ENCODE peak calls at places on chromosomes 16 and 17, in seven cellular contexts. One of them, this sample, is unnamed.

GRCh38 chr16:69311533-69312388 is 611 bp downstream of the VPS4A start:
- DNase-seq in endothelial cell of umbilical vein: no peak
- DNase-seq in brain microvascular endothelial cell: no peak
- DNase-seq in AG09309: no peak
- DNase-seq in choroid plexus epithelial cell: peak; percentile 27
- DNase-seq in fibroblast of the aortic adventitia: no peak
- DNase-seq in tibial nerve: no peak
- DNase-seq in this sample: peak; percentile 68

GRCh38 chr17:21129023-21129681 is 2.4 kb downstream of the DHRS7B start:
- DNase-seq in brain microvascular endothelial cell: peak; percentile 43
- DNase-seq in tibial nerve: no peak
- DNase-seq in choroid plexus epithelial cell: peak; percentile 78
- DNase-seq in fibroblast of the aortic adventitia: peak; percentile 81
- DNase-seq in AG09309: no peak
- DNase-seq in endothelial cell of umbilical vein: peak; percentile 64
- DNase-seq in this sample: no peak

GRCh38 chr17:4519361-4519788 is 20.7 kb downstream of the SPNS2 start:
- DNase-seq in AG09309: no peak
- DNase-seq in choroid plexus epithelial cell: no peak
- DNase-seq in tibial nerve: no peak
- DNase-seq in fibroblast of the aortic adventitia: no peak
- DNase-seq in brain microvascular endothelial cell: no peak
- DNase-seq in endothelial cell of umbilical vein: peak; percentile 73
- DNase-seq in this sample: no peak

GRCh38 chr17:2782030-2782429 is 14.2 kb upstream of the RAP1GAP2 start:
- DNase-seq in choroid plexus epithelial cell: peak; percentile 25
- DNase-seq in tibial nerve: no peak
- DNase-seq in endothelial cell of umbilical vein: no peak
- DNase-seq in fibroblast of the aortic adventitia: no peak
- DNase-seq in brain microvascular endothelial cell: peak; percentile 37
- DNase-seq in AG09309: no peak
- DNase-seq in this sample: no peak

GRCh38 chr16:50335198-50335958 is 33.4 kb downstream of the BRD7 start:
- DNase-seq in tibial nerve: no peak
- DNase-seq in AG09309: no peak
- DNase-seq in fibroblast of the aortic adventitia: no peak
- DNase-seq in choroid plexus epithelial cell: peak; percentile 66
- DNase-seq in brain microvascular endothelial cell: peak; percentile 31
- DNase-seq in endothelial cell of umbilical vein: no peak
- DNase-seq in this sample: peak; percentile 90

GRCh38 chr16:11208916-11209665 is 46.9 kb downstream of the SOCS1 start:
- DNase-seq in endothelial cell of umbilical vein: no peak
- DNase-seq in AG09309: no peak
- DNase-seq in fibroblast of the aortic adventitia: no peak
- DNase-seq in brain microvascular endothelial cell: no peak
- DNase-seq in choroid plexus epithelial cell: no peak
- DNase-seq in tibial nerve: no peak
- DNase-seq in this sample: peak; percentile 71

GRCh38 chr17:1577657-1578428 is 15.3 kb upstream of the PITPNA start:
- DNase-seq in brain microvascular endothelial cell: no peak
- DNase-seq in tibial nerve: no peak
- DNase-seq in choroid plexus epithelial cell: no peak
- DNase-seq in fibroblast of the aortic adventitia: no peak
- DNase-seq in AG09309: no peak
- DNase-seq in endothelial cell of umbilical vein: no peak
- DNase-seq in this sample: no peak

GRCh38 chr17:4956493-4957061 is 5.7 kb downstream of the ENO3 start:
- DNase-seq in AG09309: no peak
- DNase-seq in fibroblast of the aortic adventitia: no peak
- DNase-seq in tibial nerve: no peak
- DNase-seq in brain microvascular endothelial cell: no peak
- DNase-seq in endothelial cell of umbilical vein: no peak
- DNase-seq in choroid plexus epithelial cell: no peak
- DNase-seq in this sample: peak; percentile 61

GRCh38 chr16:86824751-86825310 is 246.5 kb downstream of the FOXL1 start:
- DNase-seq in brain microvascular endothelial cell: peak; percentile 50
- DNase-seq in tibial nerve: no peak
- DNase-seq in endothelial cell of umbilical vein: peak; percentile 65
- DNase-seq in AG09309: no peak
- DNase-seq in choroid plexus epithelial cell: peak; percentile 79
- DNase-seq in fibroblast of the aortic adventitia: no peak
- DNase-seq in this sample: no peak

GRCh38 chr16:3819741-3820724 is 60.5 kb downstream of the CREBBP start:
- DNase-seq in brain microvascular endothelial cell: peak; percentile 95
- DNase-seq in choroid plexus epithelial cell: peak; percentile 97
- DNase-seq in endothelial cell of umbilical vein: peak; percentile 98
- DNase-seq in fibroblast of the aortic adventitia: peak; percentile 99
- DNase-seq in AG09309: peak; percentile 73
- DNase-seq in tibial nerve: no peak
- DNase-seq in this sample: no peak

GRCh38 chr17:292531-293382 is 59.9 kb downstream of the RPH3AL start:
- DNase-seq in fibroblast of the aortic adventitia: no peak
- DNase-seq in choroid plexus epithelial cell: no peak
- DNase-seq in tibial nerve: no peak
- DNase-seq in AG09309: no peak
- DNase-seq in endothelial cell of umbilical vein: no peak
- DNase-seq in brain microvascular endothelial cell: no peak
- DNase-seq in this sample: no peak

GRCh38 chr16:2700786-2701185 is 18.5 kb downstream of the KCTD5 start:
- DNase-seq in AG09309: no peak
- DNase-seq in fibroblast of the aortic adventitia: no peak
- DNase-seq in choroid plexus epithelial cell: no peak
- DNase-seq in brain microvascular endothelial cell: no peak
- DNase-seq in tibial nerve: no peak
- DNase-seq in endothelial cell of umbilical vein: no peak
- DNase-seq in this sample: no peak

GRCh38 chr17:57533684-57534305 is 211.3 kb downstream of the CCDC182 start:
- DNase-seq in AG09309: no peak
- DNase-seq in fibroblast of the aortic adventitia: no peak
- DNase-seq in endothelial cell of umbilical vein: no peak
- DNase-seq in brain microvascular endothelial cell: no peak
- DNase-seq in choroid plexus epithelial cell: no peak
- DNase-seq in tibial nerve: no peak
- DNase-seq in this sample: no peak

GRCh38 chr17:14803781-14804180 is 461.3 kb downstream of the PMP22 start:
- DNase-seq in fibroblast of the aortic adventitia: peak; percentile 37
- DNase-seq in choroid plexus epithelial cell: no peak
- DNase-seq in endothelial cell of umbilical vein: no peak
- DNase-seq in brain microvascular endothelial cell: no peak
- DNase-seq in AG09309: peak; percentile 37
- DNase-seq in tibial nerve: no peak
- DNase-seq in this sample: no peak

GRCh38 chr16:68416057-68417046 is 32.0 kb downstream of the SMPD3 start:
- DNase-seq in endothelial cell of umbilical vein: no peak
- DNase-seq in fibroblast of the aortic adventitia: no peak
- DNase-seq in AG09309: no peak
- DNase-seq in tibial nerve: no peak
- DNase-seq in choroid plexus epithelial cell: no peak
- DNase-seq in brain microvascular endothelial cell: no peak
- DNase-seq in this sample: no peak

GRCh38 chr16:47392114-47392513 is 68.7 kb downstream of the ITFG1 start:
- DNase-seq in endothelial cell of umbilical vein: no peak
- DNase-seq in fibroblast of the aortic adventitia: no peak
- DNase-seq in tibial nerve: no peak
- DNase-seq in AG09309: no peak
- DNase-seq in choroid plexus epithelial cell: peak; percentile 69
- DNase-seq in brain microvascular endothelial cell: peak; percentile 56
- DNase-seq in this sample: peak; percentile 59

GRCh38 chr17:52495646-52496045 is 337.1 kb upstream of the CA10 start:
- DNase-seq in AG09309: no peak
- DNase-seq in tibial nerve: no peak
- DNase-seq in endothelial cell of umbilical vein: no peak
- DNase-seq in brain microvascular endothelial cell: no peak
- DNase-seq in fibroblast of the aortic adventitia: no peak
- DNase-seq in choroid plexus epithelial cell: no peak
- DNase-seq in this sample: no peak

DNA sequence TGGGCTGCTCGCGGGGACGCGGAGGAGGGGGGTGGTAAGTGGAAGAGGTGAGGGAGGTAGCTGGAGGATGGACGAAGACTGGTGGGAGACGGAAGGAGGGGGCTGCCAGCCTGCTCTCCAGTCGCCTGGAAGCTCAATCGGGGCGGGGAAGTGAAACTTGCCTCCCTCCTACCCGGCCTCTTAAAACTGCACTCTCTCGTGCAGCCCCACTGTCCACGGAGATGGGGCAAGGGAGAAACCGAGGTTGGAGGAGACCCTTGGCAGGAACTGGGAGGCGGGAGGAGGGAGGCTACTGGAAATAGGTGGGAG is 1.1 kb downstream of the SOX9 start:
- DNase-seq in fibroblast of the aortic adventitia: no peak
- DNase-seq in tibial nerve: no peak
- DNase-seq in AG09309: no peak
- DNase-seq in choroid plexus epithelial cell: peak; percentile 40
- DNase-seq in endothelial cell of umbilical vein: no peak
- DNase-seq in brain microvascular endothelial cell: no peak
- DNase-seq in this sample: peak; percentile 37
- H3K4me3 ChIP-seq in fibroblast of the aortic adventitia: peak overlapping the region; percentile 66
- H3K4me3 ChIP-seq in tibial nerve: peak overlapping the region; percentile 32
- H3K4me3 ChIP-seq in AG09309: peak overlapping the region; percentile 79
- H3K4me3 ChIP-seq in choroid plexus epithelial cell: peak overlapping the region; percentile 75
- H3K4me3 ChIP-seq in endothelial cell of umbilical vein: no peak overlapping the region
- H3K4me3 ChIP-seq in brain microvascular endothelial cell: peak overlapping the region; percentile 87
- H3K4me3 ChIP-seq in this sample: peak overlapping the region; percentile 80

DNA sequence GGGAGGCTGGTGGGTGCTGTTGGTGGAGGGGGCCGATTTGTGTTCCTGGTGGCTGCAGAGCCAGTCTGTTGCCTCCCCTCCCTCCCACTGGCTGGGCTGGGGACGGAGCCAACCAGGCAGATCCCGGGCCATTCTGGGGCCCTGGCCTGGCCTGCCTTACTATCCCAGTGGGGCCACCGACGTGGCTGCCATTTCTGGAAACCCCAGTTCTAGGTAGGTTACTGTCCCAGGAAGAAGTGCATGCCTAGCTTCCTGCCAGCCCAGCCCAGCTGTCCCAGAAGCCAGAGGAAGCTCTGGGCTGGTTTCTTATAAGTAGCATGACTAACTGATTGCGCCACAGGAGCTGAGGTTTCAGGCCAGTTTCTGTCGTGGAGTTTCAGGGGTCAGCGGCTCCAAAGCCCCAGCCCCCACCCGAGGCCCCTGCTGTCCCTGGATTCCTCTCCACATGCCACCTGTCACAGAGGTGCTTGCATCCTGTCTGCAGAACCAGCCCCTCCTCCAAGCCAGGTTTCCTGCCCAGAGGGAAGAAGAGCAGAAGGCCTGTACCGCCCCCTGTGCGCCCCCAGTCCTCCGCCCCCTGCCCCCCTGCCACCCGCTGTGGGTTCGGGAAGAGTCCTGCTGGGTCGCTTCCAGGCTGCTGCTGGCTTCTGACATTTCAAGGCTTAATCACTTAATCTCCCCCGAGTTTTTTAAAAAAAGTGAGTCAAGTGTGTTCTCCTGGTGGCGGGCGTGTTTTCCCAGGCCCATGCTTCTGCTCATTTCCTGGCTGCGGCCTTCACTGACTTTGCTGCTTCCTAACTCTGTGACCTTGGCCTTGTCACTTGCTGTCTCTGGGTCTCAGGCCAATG is 13.2 kb downstream of the IL4R start:
- DNase-seq in brain microvascular endothelial cell: peak; percentile 93
- DNase-seq in choroid plexus epithelial cell: peak; percentile 98
- DNase-seq in AG09309: peak; percentile 89
- DNase-seq in fibroblast of the aortic adventitia: peak; percentile 96
- DNase-seq in tibial nerve: peak; percentile 51
- DNase-seq in endothelial cell of umbilical vein: peak; percentile 78
- DNase-seq in this sample: peak; percentile 78
- TF ChIP-seq CTCF in brain microvascular endothelial cell: peak; percentile 25
- TF ChIP-seq CTCF in choroid plexus epithelial cell: peak; percentile 28
- TF ChIP-seq CTCF in AG09309: no peak
- TF ChIP-seq CTCF in fibroblast of the aortic adventitia: no peak
- TF ChIP-seq CTCF in tibial nerve: no peak
- TF ChIP-seq CTCF in endothelial cell of umbilical vein: peak; percentile 3
- TF ChIP-seq CTCF in this sample: no peak

DNA sequence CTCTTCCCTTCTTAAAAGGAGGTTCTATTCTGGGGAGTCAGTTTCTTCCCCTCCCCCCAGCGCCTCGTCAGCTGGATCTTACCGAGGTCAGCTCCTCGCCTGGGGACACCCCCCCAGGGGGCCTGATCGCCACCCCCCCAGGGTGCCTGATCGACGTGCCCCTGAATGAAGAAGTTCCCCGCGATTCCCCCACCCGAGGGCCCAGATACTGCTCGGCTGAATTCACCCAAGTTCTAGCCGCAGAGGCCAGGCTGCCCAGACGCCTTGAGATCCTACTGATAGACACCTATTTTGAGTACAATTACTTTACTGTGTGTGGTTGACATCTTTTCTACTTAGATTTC is 1.4 kb downstream of the RAB11FIP3 start:
- DNase-seq in tibial nerve: no peak
- DNase-seq in endothelial cell of umbilical vein: no peak
- DNase-seq in choroid plexus epithelial cell: no peak
- DNase-seq in AG09309: no peak
- DNase-seq in brain microvascular endothelial cell: no peak
- DNase-seq in fibroblast of the aortic adventitia: no peak
- DNase-seq in this sample: no peak
- H3K4me3 ChIP-seq in tibial nerve: peak overlapping the region; percentile 42
- H3K4me3 ChIP-seq in endothelial cell of umbilical vein: peak overlapping the region; percentile 81
- H3K4me3 ChIP-seq in choroid plexus epithelial cell: peak overlapping the region; percentile 69
- H3K4me3 ChIP-seq in AG09309: peak overlapping the region; percentile 74
- H3K4me3 ChIP-seq in brain microvascular endothelial cell: peak overlapping the region; percentile 65
- H3K4me3 ChIP-seq in fibroblast of the aortic adventitia: peak overlapping the region; percentile 77
- H3K4me3 ChIP-seq in this sample: peak overlapping the region; percentile 76

GRCh38 chr17:82107341-82107860 is 9.4 kb upstream of the FASN start:
- DNase-seq in AG09309: no peak
- DNase-seq in fibroblast of the aortic adventitia: no peak
- DNase-seq in tibial nerve: no peak
- DNase-seq in endothelial cell of umbilical vein: no peak
- DNase-seq in brain microvascular endothelial cell: no peak
- DNase-seq in choroid plexus epithelial cell: peak; percentile 8
- DNase-seq in this sample: no peak
- TF ChIP-seq CTCF in AG09309: peak; percentile 32
- TF ChIP-seq CTCF in fibroblast of the aortic adventitia: no peak
- TF ChIP-seq CTCF in tibial nerve: no peak
- TF ChIP-seq CTCF in endothelial cell of umbilical vein: peak; percentile 37
- TF ChIP-seq CTCF in brain microvascular endothelial cell: peak; percentile 51
- TF ChIP-seq CTCF in choroid plexus epithelial cell: peak; percentile 35
- TF ChIP-seq CTCF in this sample: peak; percentile 25

DNA sequence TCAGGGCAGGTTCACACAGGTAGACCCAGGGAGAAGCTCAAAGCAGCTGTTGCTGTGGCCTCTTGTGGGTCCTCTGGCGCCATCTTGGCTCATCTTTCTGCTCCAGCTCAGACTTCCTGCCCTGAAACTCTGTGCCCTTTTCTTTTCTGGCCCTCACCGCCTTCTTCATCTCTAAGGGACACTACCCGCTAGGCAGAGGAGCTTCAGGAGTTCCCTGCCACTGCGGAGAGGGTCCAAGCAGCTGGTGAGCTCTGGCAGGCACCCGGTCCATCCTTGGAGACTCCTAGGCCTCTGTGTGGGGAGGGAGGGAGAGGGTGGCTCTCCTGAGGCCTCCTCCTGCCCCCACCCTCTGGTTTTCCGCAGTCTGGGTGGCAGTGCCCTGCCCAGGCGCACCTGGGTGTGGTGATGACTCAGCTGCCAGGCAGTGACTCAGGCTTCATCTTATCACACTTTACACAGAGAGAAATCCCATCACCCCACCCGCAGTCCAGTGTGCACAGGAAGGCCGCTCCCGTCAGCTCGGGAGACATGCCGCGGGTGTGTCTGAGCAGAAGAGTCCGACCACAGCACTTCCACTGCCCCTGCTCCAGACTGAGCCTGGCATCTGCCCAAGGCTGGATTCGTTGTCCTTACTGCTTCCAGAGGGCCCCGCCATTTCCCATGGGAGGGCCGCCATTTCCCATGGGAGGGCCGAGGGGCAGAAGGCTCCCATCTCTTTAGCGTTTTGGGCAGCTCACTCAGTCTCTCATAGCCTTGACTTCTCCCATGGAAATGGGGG is 7.3 kb downstream of the NT5C start:
- DNase-seq in brain microvascular endothelial cell: peak; percentile 49
- DNase-seq in choroid plexus epithelial cell: peak; percentile 34
- DNase-seq in fibroblast of the aortic adventitia: peak; percentile 43
- DNase-seq in AG09309: no peak
- DNase-seq in endothelial cell of umbilical vein: peak; percentile 87
- DNase-seq in tibial nerve: no peak
- DNase-seq in this sample: no peak
- H3K4me3 ChIP-seq in brain microvascular endothelial cell: no peak overlapping the region
- H3K4me3 ChIP-seq in choroid plexus epithelial cell: no peak overlapping the region
- H3K4me3 ChIP-seq in fibroblast of the aortic adventitia: no peak overlapping the region
- H3K4me3 ChIP-seq in AG09309: no peak overlapping the region
- H3K4me3 ChIP-seq in endothelial cell of umbilical vein: no peak overlapping the region
- H3K4me3 ChIP-seq in tibial nerve: no peak overlapping the region
- H3K4me3 ChIP-seq in this sample: no peak overlapping the region